ENCODE peak calls at places on chromosomes 16 and 17, in five cellular contexts. H, G, O, Z and K are unnamed samples.

GRCh38 chr17:31385428-31386285 is 5.8 kb upstream of the RAB11FIP4 start:
- DNase-seq in H (peak; percentile 31), O (no peak), G (no peak), Z (no peak), K (no peak)

GRCh38 chr16:66905633-66906539 is 12.8 kb downstream of the CDH16 start:
- DNase-seq in H (no peak), O (peak; percentile 61), G (peak; percentile 54), Z (no peak), K (no peak)

GRCh38 chr17:7042507-7043194 is 1.2 kb downstream of the SLC16A11 start:
- DNase-seq in O (no peak), Z (no peak), G (peak; percentile 41), H (no peak), K (no peak)

GRCh38 chr16:80437707-80438106 is 103.1 kb upstream of the DYNLRB2 start:
- DNase-seq in Z (no peak), O (no peak), H (no peak), G (peak; percentile 38), K (no peak)

GRCh38 chr17:4858880-4859260 is 25.7 kb downstream of the MINK1 start:
- DNase-seq in H (peak; percentile 59), O (peak; percentile 93), G (no peak), Z (no peak), K (no peak)

GRCh38 chr16:10938321-10938720 is 3.9 kb downstream of the DEXI start:
- DNase-seq in Z (no peak), O (no peak), H (no peak), G (no peak), K (no peak)

GRCh38 chr17:60091908-60092331 is 13.2 kb upstream of the HEATR6 start:
- DNase-seq in O (peak; percentile 15), G (no peak), H (peak; percentile 43), Z (peak; percentile 60), K (peak; percentile 71)

GRCh38 chr17:6786618-6787017 is 10.6 kb downstream of the FBXO39 start:
- DNase-seq in O (peak; percentile 88), G (no peak), Z (peak; percentile 64), H (peak; percentile 60), K (peak; percentile 30)

GRCh38 chr16:25875956-25876608 is 184.3 kb downstream of the HS3ST4 start:
- DNase-seq in O (no peak), G (no peak), H (no peak), Z (no peak), K (no peak)

GRCh38 chr16:85651822-85652430 is 36.8 kb downstream of the GINS2 start:
- DNase-seq in O (no peak), G (no peak), Z (no peak), H (peak; percentile 13), K (no peak)

GRCh38 chr17:57989011-57989345 is 924 bp upstream of the VEZF1 start:
- DNase-seq in H (no peak), O (no peak), Z (peak; percentile 44), G (peak; percentile 34), K (no peak)

GRCh38 chr16:13150181-13150885 is 248.9 kb downstream of the SHISA9 start:
- DNase-seq in O (no peak), G (no peak), Z (no peak), H (no peak), K (no peak)

GRCh38 chr17:37079735-37080134 is 131.0 kb downstream of the AATF start:
- DNase-seq in G (no peak), O (no peak), H (peak; percentile 57), Z (no peak), K (peak; percentile 21)

GRCh38 chr17:15947331-15947730 is 2.4 kb downstream of the ADORA2B start:
- DNase-seq in Z (peak; percentile 39), H (peak; percentile 73), O (peak; percentile 95), G (no peak), K (no peak)